ENCODE peak calls at places on chromosomes 11 and 22, in four cellular contexts. Z is SHP77 treated with DMSO at 0.1 percent for 48 hours, L is NCI-H460, R is fibroblast of mammary gland. S is an unnamed sample.

GRCh38 chr22:45321827-45322226 is 12.1 kb downstream of the FAM118A start:
- DNase-seq in Z (no peak), R (no peak), L (no peak), S (no peak)

GRCh38 chr22:41339823-41340222 is 38.5 kb downstream of the ZC3H7B start:
- DNase-seq in R (no peak), L (no peak), Z (no peak), S (no peak)

GRCh38 chr22:49960967-49961600 is 512 bp downstream of the PIM3 start:
- DNase-seq in R (no peak), Z (no peak), L (no peak), S (no peak)

GRCh38 chr11:67665537-67666302 is 8.7 kb downstream of the ALDH3B2 start:
- DNase-seq in R (no peak), L (no peak), Z (no peak), S (peak; percentile 40)

GRCh38 chr11:36073411-36074203 is 129.7 kb downstream of the LDLRAD3 start:
- DNase-seq in R (peak; percentile 85), L (no peak), Z (no peak), S (no peak)

GRCh38 chr22:17267661-17268330 is 48.6 kb upstream of the ADA2 start:
- DNase-seq in Z (no peak), R (no peak), L (no peak), S (no peak)

GRCh38 chr22:49678842-49679170 is 148.9 kb downstream of the BRD1 start:
- DNase-seq in R (no peak), Z (no peak), L (no peak), S (no peak)

GRCh38 chr11:18309691-18310090 is 12.2 kb downstream of the HPS5 start:
- DNase-seq in L (no peak), Z (no peak), R (no peak), S (no peak)

GRCh38 chr22:37641251-37641949 is 1.9 kb downstream of the SH3BP1 start:
- DNase-seq in R (no peak), Z (no peak), L (no peak), S (peak; percentile 91)

GRCh38 chr11:9601041-9601875 is 27.8 kb downstream of the WEE1 start:
- DNase-seq in R (peak; percentile 56), Z (no peak), L (no peak), S (peak; percentile 37)

GRCh38 chr11:57792870-57793269 is 31.3 kb downstream of the CTNND1 start:
- DNase-seq in L (no peak), Z (no peak), R (no peak), S (peak; percentile 68)

GRCh38 chr11:111796696-111797095 is 30.5 kb upstream of the PPP2R1B start:
- DNase-seq in Z (no peak), R (no peak), L (no peak), S (no peak)

GRCh38 chr11:69333906-69334305 is 40.0 kb downstream of the MYEOV start:
- DNase-seq in L (no peak), R (peak; percentile 15), Z (no peak), S (no peak)

GRCh38 chr11:63985812-63986155 is 454 bp upstream of the OTUB1 start:
- DNase-seq in Z (no peak), R (no peak), L (no peak), S (peak; percentile 44)

GRCh38 chr22:37213941-37214340 is 1.7 kb upstream of the SSTR3 start:
- DNase-seq in Z (no peak), L (no peak), R (no peak), S (no peak)

GRCh38 chr11:86708671-86709070 is 36.3 kb upstream of the ME3 start:
- DNase-seq in R (no peak), L (no peak), Z (no peak), S (no peak)

GRCh38 chr11:2531277-2531986 is 86.6 kb downstream of the KCNQ1 start:
- DNase-seq in R (peak; percentile 36), Z (no peak), L (peak; percentile 29), S (peak; percentile 62)

GRCh38 chr11:83249972-83250593 is 36.1 kb downstream of the CCDC90B start:
- DNase-seq in L (peak; percentile 24), Z (peak; percentile 8), R (peak; percentile 66), S (peak; percentile 51)